ENCODE peak calls at places on chromosome 20, in nine cellular contexts. F, I, J, T, A, H, Y, P and E are unnamed samples.

GRCh38 chr20:43724383-43724782 is 2.4 kb downstream of the GTSF1L start:
- DNase-seq in F (no peak), I (no peak), J (no peak), T (no peak), A (no peak), H (no peak), Y (no peak), P (no peak), E (no peak)

GRCh38 chr20:58829531-58829941 is 21.2 kb downstream of the GNAS-AS1 start:
- DNase-seq in F (no peak), I (no peak), J (peak), T (no peak), A (no peak), H (no peak), Y (peak), P (peak), E (no peak)

GRCh38 chr20:47392015-47392720 is 35.7 kb upstream of the ZMYND8 start:
- DNase-seq in F (peak), I (peak), J (no peak), T (peak), A (no peak), H (no peak), Y (peak), P (peak), E (no peak)

GRCh38 chr20:57198359-57199072 is 67.9 kb downstream of the BMP7 start:
- DNase-seq in F (no peak), I (no peak), J (no peak), T (peak), A (no peak), H (no peak), Y (no peak), P (no peak), E (no peak)

GRCh38 chr20:47868744-47869143 is 83.5 kb upstream of the SULF2 start:
- DNase-seq in F (no peak), I (no peak), J (no peak), T (no peak), A (no peak), H (no peak), Y (no peak), P (no peak), E (no peak)

GRCh38 chr20:32477594-32478512 is 107.3 kb downstream of the NOL4L start:
- DNase-seq in F (no peak), I (no peak), J (no peak), T (no peak), A (no peak), H (no peak), Y (no peak), P (no peak), E (no peak)

GRCh38 chr20:39269031-39269461 is 306.9 kb downstream of the DHX35 start:
- DNase-seq in F (peak), I (no peak), J (peak), T (peak), A (peak), H (peak), Y (no peak), P (no peak), E (no peak)

GRCh38 chr20:32537657-32538525 is 47.2 kb downstream of the NOL4L start:
- DNase-seq in F (no peak), I (no peak), J (no peak), T (peak), A (no peak), H (no peak), Y (no peak), P (no peak), E (no peak)

GRCh38 chr20:21020656-21021004 is 85.5 kb downstream of the LINC00237 start:
- DNase-seq in F (no peak), I (no peak), J (no peak), T (no peak), A (no peak), H (no peak), Y (no peak), P (no peak), E (no peak)

GRCh38 chr20:52859156-52859887 is 112.8 kb upstream of the TSHZ2 start:
- DNase-seq in F (no peak), I (no peak), J (peak), T (no peak), A (no peak), H (no peak), Y (peak), P (no peak), E (peak)

GRCh38 chr20:25669826-25670422 is 26.7 kb downstream of the ZNF337 start:
- DNase-seq in F (no peak), I (peak), J (no peak), T (no peak), A (no peak), H (no peak), Y (peak), P (no peak), E (no peak)

GRCh38 chr20:7841291-7841966 is 98.8 kb downstream of the HAO1 start:
- DNase-seq in F (peak), I (peak), J (peak), T (no peak), A (no peak), H (no peak), Y (no peak), P (no peak), E (no peak)